ENCODE peak calls at places on chromosome 6, in four cellular contexts. E is heart right ventricle, Q is IMR-90, U is uterus. B is an unnamed sample.

GRCh38 chr6:18586133-18586532 is 199.0 kb downstream of the RNF144B start:
- DNase-seq in E (no peak), Q (no peak), U (no peak), B (no peak)

GRCh38 chr6:163147988-163148387 is 266.5 kb upstream of the QKI start:
- DNase-seq in E (no peak), Q (no peak), U (no peak), B (no peak)

GRCh38 chr6:165894228-165894825 is 231.3 kb upstream of the PDE10A start:
- DNase-seq in E (no peak), Q (no peak), U (no peak), B (no peak)

GRCh38 chr6:119449253-119450156 is 99.9 kb upstream of the MAN1A1 start:
- DNase-seq in E (no peak), Q (no peak), U (no peak), B (no peak)

GRCh38 chr6:167551634-167552630 is 227.0 kb downstream of the TTLL2 start:
- DNase-seq in E (no peak), Q (no peak), U (no peak), B (no peak)

GRCh38 chr6:43644940-43645612 is at the start of gene RSPH9:
- DNase-seq in E (peak; percentile 61), Q (peak; percentile 44), U (peak; percentile 77), B (peak; percentile 71)

GRCh38 chr6:111201764-111202163 is 114.5 kb downstream of the SLC16A10 start:
- DNase-seq in E (no peak), Q (no peak), U (no peak), B (no peak)

GRCh38 chr6:70108230-70108629 is 194.7 kb downstream of the COL9A1 start:
- DNase-seq in E (no peak), Q (peak; percentile 35), U (no peak), B (no peak)

GRCh38 chr6:129338683-129339082 is 371.3 kb downstream of the ARHGAP18 start:
- DNase-seq in E (no peak), Q (no peak), U (no peak), B (no peak)

GRCh38 chr6:51951924-51952323 is 135.5 kb downstream of the PKHD1 start:
- DNase-seq in E (no peak), Q (no peak), U (no peak), B (no peak)

GRCh38 chr6:17666646-17667045 is 40.1 kb downstream of the NUP153 start:
- DNase-seq in E (no peak), Q (no peak), U (no peak), B (no peak)

GRCh38 chr6:68226460-68226859 is 408.6 kb upstream of the ADGRB3 start:
- DNase-seq in E (no peak), Q (no peak), U (no peak), B (no peak)

GRCh38 chr6:110089323-110089722 is 90.1 kb downstream of the WASF1 start:
- DNase-seq in E (no peak), Q (no peak), U (no peak), B (no peak)

GRCh38 chr6:117304446-117304845 is 39.1 kb downstream of the VGLL2 start:
- DNase-seq in E (no peak), Q (no peak), U (no peak), B (no peak)
- H3K27me3 ChIP-seq in E (no peaks in the 10 kb centered on the region), Q (no peaks in the 10 kb centered on the region), U (no peaks in the 10 kb centered on the region), B (no peaks in the 10 kb centered on the region)

GRCh38 chr6:106684011-106684410 is 54.6 kb downstream of the QRSL1 start:
- DNase-seq in E (no peak), Q (no peak), U (no peak), B (no peak)

GRCh38 chr6:106692112-106692822 is 62.9 kb downstream of the QRSL1 start:
- DNase-seq in E (no peak), Q (peak; percentile 15), U (no peak), B (no peak)

GRCh38 chr6:106685833-106686232 is 56.5 kb downstream of the QRSL1 start:
- DNase-seq in E (no peak), Q (peak; percentile 24), U (no peak), B (no peak)

GRCh38 chr6:106692823-106693216 is 63.4 kb downstream of the QRSL1 start:
- DNase-seq in E (no peak), Q (no peak), U (no peak), B (no peak)

DNA sequence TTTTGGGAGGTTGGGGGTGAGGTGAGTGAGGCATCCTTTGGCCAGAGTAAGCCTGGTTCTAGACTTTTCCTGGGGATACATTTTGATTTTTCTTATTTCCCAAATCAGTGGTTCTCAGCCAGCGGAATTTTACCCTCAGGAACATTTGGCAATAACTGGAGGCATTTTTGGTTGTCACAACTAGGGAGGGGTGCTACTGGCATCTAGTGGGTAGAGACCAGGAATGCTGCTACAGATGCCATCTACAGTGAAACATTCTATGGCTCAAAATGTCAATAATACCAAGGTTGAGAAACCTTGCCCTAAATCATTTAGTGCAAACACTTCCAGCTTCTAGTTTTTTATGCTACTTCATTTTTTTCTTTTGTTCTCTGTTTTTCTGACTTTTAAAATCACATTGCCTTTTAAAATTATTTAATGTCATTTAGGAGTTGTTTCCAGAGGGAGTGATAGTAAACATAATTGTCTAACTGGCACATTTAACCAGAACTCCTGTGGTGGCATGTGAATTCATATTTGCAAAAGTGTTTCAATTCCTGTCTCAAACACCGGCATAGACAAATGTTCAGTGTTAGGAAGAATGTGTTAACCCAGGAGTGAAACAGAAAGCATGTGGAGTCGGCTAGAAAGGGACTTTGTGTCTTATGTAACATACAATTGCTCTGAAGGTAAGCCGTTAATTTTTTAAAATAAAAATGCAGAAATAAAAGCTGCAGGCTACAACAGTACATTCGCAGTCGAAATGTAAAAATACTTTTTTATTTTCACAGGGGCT is 59.0 kb downstream of the QRSL1 start:
- DNase-seq in E (no peak), Q (no peak), U (no peak), B (no peak)
- TF ChIP-seq CTCF in E (no peak), Q (no peak), U (no peak), B (no peak)

GRCh38 chr6:57435475-57436163 is 118.2 kb downstream of the PRIM2 start:
- DNase-seq in E (no peak), Q (no peak), U (no peak), B (no peak)
- H3K27me3 ChIP-seq in E (no peaks in the 10 kb centered on the region), Q (no peaks in the 10 kb centered on the region), U (no peaks in the 10 kb centered on the region), B (no peaks in the 10 kb centered on the region)

GRCh38 chr6:91082311-91082803 is 495.5 kb upstream of the MAP3K7 start:
- DNase-seq in E (no peak), Q (peak; percentile 40), U (no peak), B (no peak)

GRCh38 chr6:91081452-91082067 is 494.7 kb upstream of the MAP3K7 start:
- DNase-seq in E (no peak), Q (peak; percentile 52), U (no peak), B (no peak)

GRCh38 chr6:91083226-91083625 is 496.4 kb upstream of the MAP3K7 start:
- DNase-seq in E (no peak), Q (no peak), U (no peak), B (no peak)

DNA sequence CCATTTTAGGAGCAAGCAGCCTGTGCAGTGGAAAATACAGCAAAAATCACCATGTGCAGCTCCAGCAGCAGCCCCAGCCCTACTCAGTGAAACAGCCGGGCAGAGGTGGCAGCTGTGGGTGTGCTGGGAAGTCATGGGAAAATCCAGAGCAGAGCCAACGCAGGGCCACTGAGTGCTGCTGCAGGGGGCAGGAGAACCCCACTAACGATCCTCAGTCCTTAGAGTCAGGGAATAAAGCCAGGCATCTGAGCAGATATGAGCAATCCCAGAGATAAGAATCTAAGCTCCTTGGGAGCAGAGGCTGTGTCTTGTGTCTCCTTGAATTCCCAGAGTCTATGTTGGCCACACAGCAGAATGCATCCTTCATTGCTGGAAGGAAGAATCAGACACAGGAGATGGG is 493.1 kb upstream of the MAP3K7 start:
- DNase-seq in E (no peak), Q (no peak), U (no peak), B (no peak)
- TF ChIP-seq CTCF in E (no peak), Q (no peak), U (no peak), B (no peak)

GRCh38 chr6:16305788-16306187 is 67.4 kb downstream of the GMPR start:
- DNase-seq in E (no peak), Q (no peak), U (no peak), B (no peak)

GRCh38 chr6:16305246-16305725 is 66.9 kb downstream of the GMPR start:
- DNase-seq in E (no peak), Q (no peak), U (no peak), B (no peak)

GRCh38 chr6:16302721-16303552 is 64.5 kb downstream of the GMPR start:
- DNase-seq in E (no peak), Q (no peak), U (no peak), B (no peak)

GRCh38 chr6:16299861-16300260 is 61.5 kb downstream of the GMPR start:
- DNase-seq in E (no peak), Q (no peak), U (no peak), B (no peak)

GRCh38 chr6:16301511-16301910 is 63.1 kb downstream of the GMPR start:
- DNase-seq in E (no peak), Q (no peak), U (no peak), B (no peak)
- H3K27me3 ChIP-seq in E (no peaks in the 10 kb centered on the region), Q (no peaks in the 10 kb centered on the region), U (no peaks in the 10 kb centered on the region), B (no peaks in the 10 kb centered on the region)

GRCh38 chr6:131592935-131593334 is 19.9 kb downstream of the ARG1 start:
- DNase-seq in E (no peak), Q (no peak), U (no peak), B (no peak)

GRCh38 chr6:131600696-131601095 is 27.3 kb downstream of the MED23 start:
- DNase-seq in E (peak; percentile 4), Q (no peak), U (no peak), B (no peak)

GRCh38 chr6:131594074-131594473 is 21.0 kb downstream of the ARG1 start:
- DNase-seq in E (no peak), Q (no peak), U (no peak), B (no peak)

GRCh38 chr6:131602913-131603312 is 25.1 kb downstream of the MED23 start:
- DNase-seq in E (no peak), Q (peak; percentile 97), U (no peak), B (no peak)

DNA sequence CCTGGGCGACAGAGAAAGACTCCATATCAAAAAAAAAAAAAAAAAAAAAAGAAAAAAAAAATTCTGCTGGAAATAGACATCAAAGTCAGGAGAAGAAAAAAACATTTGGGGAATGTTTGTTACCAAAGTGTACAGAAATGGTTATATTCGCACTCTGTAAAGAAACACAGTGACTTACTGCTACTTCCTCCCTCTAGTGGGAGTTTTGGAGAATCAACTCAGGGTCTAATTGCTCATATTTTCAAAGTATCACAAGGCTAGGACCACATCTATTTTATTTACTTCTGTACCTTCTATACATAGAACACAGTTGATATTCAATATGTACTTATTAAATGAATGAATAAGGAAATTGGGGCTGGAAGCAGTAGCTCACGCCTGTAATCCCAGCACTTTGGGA is 24.4 kb downstream of the ARG1 start:
- DNase-seq in E (no peak), Q (no peak), U (no peak), B (no peak)
- TF ChIP-seq CTCF in E (peak; percentile 43), Q (no peak), U (no peak), B (no peak)

DNA sequence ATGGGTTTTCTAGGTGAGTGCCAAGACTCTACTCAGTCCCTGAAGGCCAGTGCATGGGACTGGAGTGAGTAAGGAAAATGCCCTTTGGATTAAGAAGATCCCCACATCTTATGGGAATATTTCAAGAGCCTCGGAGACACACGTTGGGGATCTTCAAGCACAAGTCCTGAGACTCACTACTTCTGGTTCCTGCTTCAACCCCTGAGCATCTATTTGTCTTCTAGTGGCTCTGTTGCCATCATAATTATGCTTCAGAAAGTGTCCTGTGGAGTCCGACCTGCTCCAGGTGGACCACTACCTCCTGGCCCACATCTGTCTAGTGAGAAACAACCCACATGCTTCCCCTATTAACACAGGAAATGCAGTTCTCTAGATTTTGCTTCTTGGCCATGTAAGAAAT is at the start of gene OR5V1:
- DNase-seq in E (no peak), Q (no peak), U (no peak), B (no peak)
- H3K27me3 ChIP-seq in E (no peaks in the 10 kb centered on the region), Q (no peaks in the 10 kb centered on the region), U (no peaks in the 10 kb centered on the region), B (no peaks in the 10 kb centered on the region)

B was measured in psoas muscle.